ENCODE peak calls at places on chromosomes 5 and 9, in six cellular contexts. M is ovary, W is neuronal stem cell, Q is mucosa of descending colon, B is astrocyte, C is heart right ventricle. G is an unnamed sample.

GRCh38 chr5:169301386-169301930 is 519 bp upstream of the SLIT3 start:
- DNase-seq in M (peak; percentile 21), W (peak; percentile 11), Q (no peak), B (peak; percentile 27), C (no peak), G (no peak)

GRCh38 chr9:93493949-93494348 is 40.6 kb upstream of the FAM120AOS start:
- DNase-seq in M (no peak), W (no peak), Q (no peak), B (no peak), C (no peak), G (peak; percentile 71)

GRCh38 chr5:127442085-127442484 is 75.4 kb upstream of the PRRC1 start:
- DNase-seq in M (no peak), W (no peak), Q (no peak), B (peak; percentile 4), C (no peak), G (no peak)

GRCh38 chr5:1769017-1769640 is 30.5 kb downstream of the MRPL36 start:
- DNase-seq in M (no peak), W (no peak), Q (no peak), B (no peak), C (no peak), G (no peak)

GRCh38 chr9:112049834-112050516 is 125.1 kb downstream of the SUSD1 start:
- DNase-seq in M (no peak), W (no peak), Q (no peak), B (peak; percentile 73), C (no peak), G (no peak)

GRCh38 chr9:114396558-114397218 is 8.9 kb upstream of the AKNA start:
- DNase-seq in M (peak; percentile 78), W (no peak), Q (no peak), B (no peak), C (peak; percentile 34), G (no peak)

GRCh38 chr5:123545506-123545905 is 33.5 kb downstream of the CSNK1G3 start:
- DNase-seq in M (no peak), W (no peak), Q (peak; percentile 33), B (no peak), C (no peak), G (no peak)

GRCh38 chr9:21047315-21047714 is 15.9 kb upstream of the HACD4 start:
- DNase-seq in M (no peak), W (no peak), Q (no peak), B (no peak), C (no peak), G (no peak)

GRCh38 chr5:113276001-113276400 is 158.8 kb downstream of the TSSK1B start:
- DNase-seq in M (no peak), W (no peak), Q (no peak), B (no peak), C (no peak), G (no peak)

GRCh38 chr9:127185931-127186781 is 63.7 kb upstream of the ANGPTL2 start:
- DNase-seq in M (peak; percentile 90), W (no peak), Q (peak; percentile 50), B (peak; percentile 80), C (peak; percentile 90), G (peak; percentile 22)

GRCh38 chr5:157748740-157749461 is 5.4 kb downstream of the LSM11 start:
- DNase-seq in M (no peak), W (no peak), Q (no peak), B (peak; percentile 90), C (no peak), G (no peak)

GRCh38 chr5:81850494-81850893 is 99.6 kb upstream of the SSBP2 start:
- DNase-seq in M (no peak), W (no peak), Q (no peak), B (peak; percentile 33), C (no peak), G (no peak)

GRCh38 chr9:120904999-120905793 is 21.4 kb downstream of the TRAF1 start:
- DNase-seq in M (no peak), W (no peak), Q (no peak), B (no peak), C (no peak), G (no peak)

GRCh38 chr5:79173626-79174025 is 62.0 kb downstream of the BHMT start:
- DNase-seq in M (no peak), W (no peak), Q (no peak), B (no peak), C (no peak), G (no peak)

GRCh38 chr5:62431735-62432617 is 19.4 kb downstream of the IPO11 start:
- DNase-seq in M (no peak), W (no peak), Q (no peak), B (no peak), C (peak; percentile 32), G (no peak)

GRCh38 chr5:72117281-72117680 is 10.0 kb downstream of the MAP1B start:
- DNase-seq in M (no peak), W (no peak), Q (no peak), B (no peak), C (no peak), G (no peak)

GRCh38 chr9:129340427-129341196 is 162.6 kb upstream of the IER5L start:
- DNase-seq in M (no peak), W (no peak), Q (no peak), B (no peak), C (no peak), G (no peak)

GRCh38 chr5:155726267-155726666 is 600.7 kb upstream of the SGCD start:
- DNase-seq in M (no peak), W (peak; percentile 62), Q (no peak), B (no peak), C (peak; percentile 17), G (no peak)

GRCh38 chr5:77993141-77993540 is 217.0 kb upstream of the TBCA start:
- DNase-seq in M (no peak), W (no peak), Q (no peak), B (no peak), C (no peak), G (no peak)

GRCh38 chr5:113989278-113989912 is 372.5 kb upstream of the KCNN2 start:
- DNase-seq in M (no peak), W (no peak), Q (no peak), B (no peak), C (no peak), G (no peak)

GRCh38 chr5:139655727-139656271 is 7.7 kb downstream of the CXXC5 start:
- DNase-seq in M (peak; percentile 46), W (no peak), Q (peak; percentile 60), B (no peak), C (peak; percentile 77), G (no peak)

GRCh38 chr5:140842798-140843733 is 2.1 kb downstream of the PCDHA8 start:
- DNase-seq in M (no peak), W (no peak), Q (no peak), B (no peak), C (no peak), G (no peak)

GRCh38 chr5:136016945-136017530 is 11.8 kb upstream of the TGFBI start:
- DNase-seq in M (no peak), W (no peak), Q (no peak), B (peak; percentile 98), C (no peak), G (no peak)

GRCh38 chr9:19161257-19162025 is 34.1 kb upstream of the PLIN2 start:
- DNase-seq in M (no peak), W (no peak), Q (no peak), B (peak; percentile 94), C (no peak), G (no peak)

GRCh38 chr9:130459151-130459550 is 14.4 kb downstream of the ASS1 start:
- DNase-seq in M (no peak), W (no peak), Q (no peak), B (no peak), C (no peak), G (no peak)

GRCh38 chr9:14321517-14322125 is 7.7 kb upstream of the NFIB start:
- DNase-seq in M (no peak), W (no peak), Q (no peak), B (peak; percentile 57), C (no peak), G (no peak)

GRCh38 chr9:130112244-130113151 is 58.8 kb downstream of the GPR107 start:
- DNase-seq in M (no peak), W (no peak), Q (no peak), B (peak; percentile 21), C (no peak), G (peak; percentile 13)

GRCh38 chr9:108834959-108835696 is 20.7 kb downstream of the ACTL7B start:
- DNase-seq in M (no peak), W (no peak), Q (no peak), B (no peak), C (no peak), G (no peak)

GRCh38 chr5:115179068-115179958 is 9.6 kb upstream of the TRIM36 start:
- DNase-seq in M (no peak), W (peak; percentile 54), Q (peak; percentile 76), B (no peak), C (no peak), G (no peak)

DNA sequence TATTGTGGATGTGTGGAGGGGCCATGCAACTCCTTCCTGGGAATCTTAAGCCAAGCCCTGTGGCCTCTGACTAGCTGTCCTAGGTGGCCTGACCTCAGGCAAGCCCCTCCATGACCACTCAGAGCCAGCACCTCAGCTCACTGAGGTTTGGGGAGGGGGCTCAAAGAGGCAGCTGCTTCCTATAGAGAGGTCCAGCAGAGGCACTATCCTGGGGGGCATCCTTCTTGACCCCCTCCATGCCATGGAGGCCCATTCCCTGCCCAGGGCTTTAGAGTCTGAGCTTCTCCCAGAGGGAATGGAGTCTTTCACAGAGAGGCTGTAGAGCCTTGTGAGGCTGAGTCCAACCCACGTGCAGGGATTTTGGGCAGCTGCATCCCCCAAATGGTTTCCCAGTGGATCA is 17.0 kb downstream of the IRF1 start:
- DNase-seq in M (peak; percentile 10), W (no peak), Q (peak; percentile 22), B (no peak), C (no peak), G (peak; percentile 45)
- H3K4me1 ChIP-seq in M (peaks cover 4% of the 10 kb centered on the region), W (no peaks in the 10 kb centered on the region), Q (peaks cover 42% of the 10 kb centered on the region), B (peaks cover 11% of the 10 kb centered on the region), C (peaks cover 36% of the 10 kb centered on the region), G (peaks cover 67% of the 10 kb centered on the region)

GRCh38 chr9:26755476-26755875 is 137.1 kb downstream of the CAAP1 start:
- DNase-seq in M (no peak), W (no peak), Q (no peak), B (no peak), C (no peak), G (no peak)
- H3K4me3 ChIP-seq in M (no peak overlapping the region), W (no peak overlapping the region), Q (no peak overlapping the region), B (no peak overlapping the region), C (no peak overlapping the region), G (no peak overlapping the region)

DNA sequence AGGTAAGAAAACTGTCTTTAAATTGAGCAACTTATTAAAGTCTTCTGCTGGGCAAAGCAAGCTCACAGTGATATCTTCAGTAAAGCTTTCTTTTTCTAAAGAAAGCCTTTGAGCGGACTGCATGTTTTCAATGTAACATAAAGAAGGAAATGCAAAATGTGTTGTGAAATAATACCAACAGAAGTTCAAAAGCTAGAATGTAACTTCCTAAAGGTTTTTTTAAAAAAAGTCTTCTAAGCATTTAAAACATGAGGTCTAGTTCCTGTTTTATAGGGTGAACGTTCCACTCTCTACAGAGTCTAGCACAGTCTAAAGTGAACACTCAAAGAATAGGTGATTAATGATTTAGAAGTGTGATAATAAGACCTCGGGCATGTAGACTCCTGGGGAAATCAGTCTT is 62.9 kb downstream of the DENND1A start:
- DNase-seq in M (no peak), W (no peak), Q (no peak), B (no peak), C (no peak), G (no peak)
- H3K4me1 ChIP-seq in M (no peaks in the 10 kb centered on the region), W (peaks cover 15% of the 10 kb centered on the region), Q (peaks cover 4% of the 10 kb centered on the region), B (no peaks in the 10 kb centered on the region), C (no peaks in the 10 kb centered on the region), G (peaks cover 11% of the 10 kb centered on the region)

GRCh38 chr9:78132688-78133033 is 101.0 kb upstream of the GNAQ start:
- DNase-seq in M (no peak), W (no peak), Q (no peak), B (no peak), C (no peak), G (no peak)
- H3K4me3 ChIP-seq in M (no peak overlapping the region), W (no peak overlapping the region), Q (no peak overlapping the region), B (no peak overlapping the region), C (no peak overlapping the region), G (no peak overlapping the region)